ENCODE peak calls at places on chromosomes 16 and 17, in seven cellular contexts. W is upper lobe of right lung, F is colonic mucosa, V is psoas muscle, T is A549, G is left ventricle myocardium inferior, H is AG04450. I is an unnamed sample.
A peak's percentile ranks its signal among the peaks of the same experiment; 100 is the strongest.

GRCh38 chr17:62626719-62627218 is 701 bp upstream of the MRC2 start:
- DNase-seq in W (peak; percentile 76), F (peak; percentile 32), V (peak; percentile 67), T (peak; percentile 82), G (peak; percentile 67), H (peak; percentile 61), I (no peak)

GRCh38 chr17:49823614-49824013 is 24.3 kb downstream of the TAC4 start:
- DNase-seq in W (no peak), F (no peak), V (no peak), T (no peak), G (no peak), H (peak; percentile 66), I (no peak)

GRCh38 chr16:14193316-14193871 is 122.3 kb downstream of the MRTFB start:
- DNase-seq in W (no peak), F (no peak), V (no peak), T (no peak), G (no peak), H (no peak), I (no peak)

GRCh38 chr17:56979091-56979480 is 1.2 kb downstream of the SCPEP1 start:
- DNase-seq in W (no peak), F (no peak), V (no peak), T (no peak), G (no peak), H (no peak), I (no peak)

GRCh38 chr17:77916771-77917481 is 41.6 kb upstream of the TNRC6C start:
- DNase-seq in W (no peak), F (no peak), V (no peak), T (no peak), G (no peak), H (no peak), I (no peak)

GRCh38 chr16:85571813-85572619 is 41.1 kb upstream of the GSE1 start:
- DNase-seq in W (no peak), F (no peak), V (no peak), T (no peak), G (no peak), H (no peak), I (peak; percentile 62)

GRCh38 chr16:17942067-17942466 is 394.5 kb downstream of the NPIPA8 start:
- DNase-seq in W (no peak), F (no peak), V (no peak), T (no peak), G (no peak), H (no peak), I (no peak)

GRCh38 chr16:66130296-66130910 is 236.1 kb upstream of the CDH5 start:
- DNase-seq in W (no peak), F (no peak), V (no peak), T (no peak), G (no peak), H (peak; percentile 87), I (no peak)

GRCh38 chr16:85677383-85677967 is 11.3 kb downstream of the GINS2 start:
- DNase-seq in W (no peak), F (no peak), V (no peak), T (no peak), G (no peak), H (no peak), I (no peak)

GRCh38 chr16:24178496-24178895 is 77.6 kb upstream of the CACNG3 start:
- DNase-seq in W (no peak), F (no peak), V (no peak), T (no peak), G (no peak), H (no peak), I (no peak)

GRCh38 chr16:66717112-66717675 is 20.7 kb upstream of the CMTM4 start:
- DNase-seq in W (no peak), F (peak; percentile 60), V (peak; percentile 33), T (no peak), G (peak; percentile 27), H (peak; percentile 45), I (no peak)

GRCh38 chr17:57930239-57930638 is 25.0 kb downstream of the CUEDC1 start:
- DNase-seq in W (no peak), F (no peak), V (no peak), T (no peak), G (no peak), H (no peak), I (no peak)

GRCh38 chr17:55161935-55162555 is 102.7 kb upstream of the HLF start:
- DNase-seq in W (no peak), F (no peak), V (no peak), T (peak; percentile 13), G (no peak), H (peak; percentile 42), I (no peak)

GRCh38 chr16:6690741-6691140 is 641.9 kb upstream of the RBFOX1 start:
- DNase-seq in W (no peak), F (no peak), V (no peak), T (no peak), G (no peak), H (no peak), I (no peak)

GRCh38 chr17:72119963-72120877 is 600 bp upstream of the SOX9 start:
- DNase-seq in W (peak; percentile 72), F (peak; percentile 56), V (peak; percentile 33), T (peak; percentile 59), G (peak; percentile 50), H (peak; percentile 72), I (peak; percentile 74)

GRCh38 chr16:31073073-31073822 is 792 bp downstream of the ZNF668 start:
- DNase-seq in W (peak; percentile 96), F (peak; percentile 96), V (peak; percentile 95), T (peak; percentile 92), G (peak; percentile 93), H (peak; percentile 67), I (peak; percentile 96)

GRCh38 chr16:10087151-10087550 is 95.1 kb downstream of the GRIN2A start:
- DNase-seq in W (no peak), F (no peak), V (no peak), T (no peak), G (no peak), H (no peak), I (no peak)

GRCh38 chr17:50564916-50565315 is 4.4 kb downstream of the CACNA1G start:
- DNase-seq in W (no peak), F (peak; percentile 56), V (peak; percentile 84), T (no peak), G (peak; percentile 67), H (no peak), I (no peak)

GRCh38 chr17:35734396-35734795 is 3.0 kb downstream of the RASL10B start:
- DNase-seq in W (no peak), F (no peak), V (no peak), T (no peak), G (no peak), H (no peak), I (no peak)

GRCh38 chr17:50129946-50130777 is at the start of gene SAMD14:
- DNase-seq in W (peak; percentile 69), F (no peak), V (no peak), T (peak; percentile 74), G (no peak), H (no peak), I (no peak)

GRCh38 chr17:8436169-8436932 is 667 bp downstream of the NDEL1 start:
- DNase-seq in W (peak; percentile 90), F (peak; percentile 65), V (peak; percentile 72), T (peak; percentile 85), G (peak; percentile 62), H (no peak), I (peak; percentile 94)

GRCh38 chr17:41652461-41652960 is 28.1 kb upstream of the KRT17 start:
- DNase-seq in W (peak; percentile 64), F (no peak), V (no peak), T (no peak), G (no peak), H (no peak), I (peak; percentile 60)

GRCh38 chr17:75844530-75845057 is 390 bp upstream of the UNC13D start:
- DNase-seq in W (peak; percentile 89), F (peak; percentile 85), V (no peak), T (peak; percentile 75), G (no peak), H (no peak), I (peak; percentile 90)

GRCh38 chr17:33753452-33753851 is 460.4 kb upstream of the ASIC2 start:
- DNase-seq in W (no peak), F (no peak), V (no peak), T (no peak), G (no peak), H (no peak), I (no peak)

GRCh38 chr17:54754560-54754959 is 146.1 kb upstream of the TOM1L1 start:
- DNase-seq in W (no peak), F (no peak), V (no peak), T (no peak), G (no peak), H (no peak), I (peak; percentile 54)

GRCh38 chr17:70426752-70427151 is 257.4 kb downstream of the KCNJ2 start:
- DNase-seq in W (no peak), F (no peak), V (no peak), T (no peak), G (no peak), H (no peak), I (no peak)

GRCh38 chr17:32551186-32551955 is 64.6 kb downstream of the CDK5R1 start:
- DNase-seq in W (no peak), F (no peak), V (no peak), T (no peak), G (no peak), H (no peak), I (no peak)

GRCh38 chr17:954431-955164 is 25.0 kb downstream of the NXN start:
- DNase-seq in W (no peak), F (no peak), V (no peak), T (peak; percentile 87), G (no peak), H (peak; percentile 82), I (no peak)
- H3K27ac ChIP-seq in W (peak overlapping the region; percentile 63), F (no peak overlapping the region), V (peak overlapping the region; percentile 67), T (peak overlapping the region; percentile 90), G (no peak overlapping the region), H (peak overlapping the region; percentile 96), I (peak overlapping the region; percentile 45)

DNA sequence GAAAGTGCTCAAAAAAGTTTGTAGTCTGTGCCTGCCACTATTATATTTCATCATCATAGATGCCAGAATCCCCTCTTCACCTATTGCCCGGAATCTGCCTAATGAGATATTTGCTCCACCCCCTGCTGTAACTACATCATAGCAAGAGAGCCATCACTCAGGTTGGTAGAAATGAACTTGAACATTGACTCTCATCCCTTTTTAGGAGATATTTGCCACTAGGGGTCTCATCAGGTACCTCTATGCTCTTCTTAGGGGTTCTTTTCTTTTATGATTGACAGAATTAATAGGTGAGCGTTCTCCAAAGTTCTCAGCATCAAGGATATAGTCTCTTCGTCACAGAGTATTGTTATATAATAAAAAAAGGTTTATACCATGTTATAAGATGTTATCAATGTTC is 20.0 kb downstream of the ANKS4B start:
- DNase-seq in W (no peak), F (no peak), V (no peak), T (no peak), G (no peak), H (no peak), I (no peak)
- TF ChIP-seq CTCF in W (no peak), F (no peak), V (no peak), T (no peak), G (no peak), H (no peak), I (no peak)

GRCh38 chr17:79801156-79802038 is 4.5 kb upstream of the CBX8 start:
- DNase-seq in W (peak; percentile 68), F (no peak), V (peak; percentile 27), T (no peak), G (no peak), H (no peak), I (no peak)
- H3K27ac ChIP-seq in W (no peak overlapping the region), F (no peak overlapping the region), V (no peak overlapping the region), T (no peak overlapping the region), G (no peak overlapping the region), H (no peak overlapping the region), I (no peak overlapping the region)

GRCh38 chr17:21235921-21236320 is 17.3 kb downstream of the NATD1 start:
- DNase-seq in W (no peak), F (no peak), V (no peak), T (no peak), G (no peak), H (no peak), I (no peak)
- TF ChIP-seq CTCF in W (no peak), F (no peak), V (no peak), T (no peak), G (no peak), H (no peak), I (no peak)

GRCh38 chr16:82514262-82514661 is 112.5 kb upstream of the CDH13 start:
- DNase-seq in W (no peak), F (no peak), V (no peak), T (no peak), G (no peak), H (no peak), I (no peak)
- H3K27ac ChIP-seq in W (no peak overlapping the region), F (no peak overlapping the region), V (no peak overlapping the region), T (no peak overlapping the region), G (no peak overlapping the region), H (no peak overlapping the region), I (no peak overlapping the region)

I was measured in left lung.